ENCODE peak calls at places on chromosomes 5 and 9, in five cellular contexts. One of them, this sample, is unnamed.

GRCh38 chr9:98207606-98208005 is 15.2 kb upstream of the CORO2A start:
- DNase-seq in psoas muscle: peak; percentile 23
- DNase-seq in fibroblast of lung: no peak
- DNase-seq in uterus: no peak
- DNase-seq in sigmoid colon: no peak
- DNase-seq in this sample: no peak

GRCh38 chr5:36209664-36210063 is 32.1 kb downstream of the NADK2 start:
- DNase-seq in fibroblast of lung: peak; percentile 27
- DNase-seq in sigmoid colon: no peak
- DNase-seq in psoas muscle: no peak
- DNase-seq in uterus: no peak
- DNase-seq in this sample: no peak

GRCh38 chr9:134405527-134405926 is 79.3 kb downstream of the RXRA start:
- DNase-seq in sigmoid colon: no peak
- DNase-seq in psoas muscle: no peak
- DNase-seq in fibroblast of lung: no peak
- DNase-seq in uterus: no peak
- DNase-seq in this sample: no peak

GRCh38 chr9:111902396-111903147 is 6.0 kb downstream of the UGCG start:
- DNase-seq in uterus: no peak
- DNase-seq in fibroblast of lung: peak; percentile 84
- DNase-seq in psoas muscle: no peak
- DNase-seq in sigmoid colon: no peak
- DNase-seq in this sample: no peak

GRCh38 chr9:109371374-109371773 is 50.5 kb upstream of the EPB41L4B start:
- DNase-seq in sigmoid colon: no peak
- DNase-seq in uterus: no peak
- DNase-seq in psoas muscle: no peak
- DNase-seq in fibroblast of lung: no peak
- DNase-seq in this sample: no peak

GRCh38 chr9:89594811-89595550 is 9.8 kb upstream of the GADD45G start:
- DNase-seq in psoas muscle: no peak
- DNase-seq in sigmoid colon: no peak
- DNase-seq in fibroblast of lung: no peak
- DNase-seq in uterus: no peak
- DNase-seq in this sample: no peak

GRCh38 chr5:38434981-38435710 is 121.3 kb downstream of the LIFR start:
- DNase-seq in sigmoid colon: no peak
- DNase-seq in fibroblast of lung: peak; percentile 69
- DNase-seq in psoas muscle: no peak
- DNase-seq in uterus: no peak
- DNase-seq in this sample: no peak

GRCh38 chr5:128674837-128675446 is 136.9 kb upstream of the FBN2 start:
- DNase-seq in psoas muscle: no peak
- DNase-seq in sigmoid colon: no peak
- DNase-seq in fibroblast of lung: peak; percentile 11
- DNase-seq in uterus: no peak
- DNase-seq in this sample: no peak

GRCh38 chr9:99555792-99556191 is 265.9 kb upstream of the NR4A3 start:
- DNase-seq in psoas muscle: no peak
- DNase-seq in uterus: no peak
- DNase-seq in sigmoid colon: no peak
- DNase-seq in fibroblast of lung: peak; percentile 11
- DNase-seq in this sample: no peak

GRCh38 chr9:134283111-134283515 is 43.1 kb upstream of the RXRA start:
- DNase-seq in psoas muscle: peak; percentile 89
- DNase-seq in uterus: peak; percentile 70
- DNase-seq in fibroblast of lung: peak; percentile 74
- DNase-seq in sigmoid colon: peak; percentile 96
- DNase-seq in this sample: peak; percentile 87

GRCh38 chr5:132468665-132469379 is 21.8 kb downstream of the IRF1 start:
- DNase-seq in uterus: peak; percentile 4
- DNase-seq in fibroblast of lung: no peak
- DNase-seq in psoas muscle: no peak
- DNase-seq in sigmoid colon: no peak
- DNase-seq in this sample: no peak

GRCh38 chr5:159912033-159912800 is 4.1 kb upstream of the ADRA1B start:
- DNase-seq in uterus: peak; percentile 48
- DNase-seq in fibroblast of lung: peak; percentile 86
- DNase-seq in psoas muscle: no peak
- DNase-seq in sigmoid colon: no peak
- DNase-seq in this sample: no peak

GRCh38 chr5:95892784-95893354 is 68.8 kb downstream of the ELL2 start:
- DNase-seq in uterus: no peak
- DNase-seq in fibroblast of lung: peak; percentile 34
- DNase-seq in psoas muscle: no peak
- DNase-seq in sigmoid colon: no peak
- DNase-seq in this sample: no peak

GRCh38 chr9:93814561-93814960 is 140.6 kb downstream of the BARX1 start:
- DNase-seq in psoas muscle: no peak
- DNase-seq in sigmoid colon: no peak
- DNase-seq in fibroblast of lung: no peak
- DNase-seq in uterus: no peak
- DNase-seq in this sample: no peak

GRCh38 chr5:150341989-150342388 is 15.5 kb upstream of the TCOF1 start:
- DNase-seq in fibroblast of lung: no peak
- DNase-seq in sigmoid colon: no peak
- DNase-seq in uterus: no peak
- DNase-seq in psoas muscle: no peak
- DNase-seq in this sample: no peak

GRCh38 chr9:34633166-34633565 is 4.3 kb upstream of the ARID3C start:
- DNase-seq in uterus: no peak
- DNase-seq in sigmoid colon: no peak
- DNase-seq in psoas muscle: no peak
- DNase-seq in fibroblast of lung: no peak
- DNase-seq in this sample: no peak

GRCh38 chr9:135596211-135596610 is 34.7 kb downstream of the PAEP start:
- DNase-seq in psoas muscle: no peak
- DNase-seq in fibroblast of lung: no peak
- DNase-seq in uterus: no peak
- DNase-seq in sigmoid colon: no peak
- DNase-seq in this sample: no peak

GRCh38 chr9:16877256-16877655 is 6.8 kb upstream of the BNC2 start:
- DNase-seq in uterus: no peak
- DNase-seq in fibroblast of lung: no peak
- DNase-seq in psoas muscle: no peak
- DNase-seq in sigmoid colon: no peak
- DNase-seq in this sample: no peak

GRCh38 chr5:137825165-137825564 is 42.5 kb upstream of the MYOT start:
- DNase-seq in fibroblast of lung: peak; percentile 21
- DNase-seq in sigmoid colon: no peak
- DNase-seq in uterus: no peak
- DNase-seq in psoas muscle: no peak
- DNase-seq in this sample: no peak

GRCh38 chr5:82259172-82259800 is 18.9 kb downstream of the RPS23 start:
- DNase-seq in fibroblast of lung: peak; percentile 26
- DNase-seq in sigmoid colon: no peak
- DNase-seq in psoas muscle: no peak
- DNase-seq in uterus: no peak
- DNase-seq in this sample: no peak

GRCh38 chr5:148416921-148417320 is 33.2 kb downstream of the FBXO38 start:
- DNase-seq in psoas muscle: no peak
- DNase-seq in sigmoid colon: no peak
- DNase-seq in uterus: no peak
- DNase-seq in fibroblast of lung: peak; percentile 78
- DNase-seq in this sample: peak; percentile 42

GRCh38 chr9:89982016-89982415 is 377.2 kb downstream of the GADD45G start:
- DNase-seq in fibroblast of lung: no peak
- DNase-seq in uterus: no peak
- DNase-seq in sigmoid colon: no peak
- DNase-seq in psoas muscle: no peak
- DNase-seq in this sample: no peak

GRCh38 chr5:139416651-139417050 is 12.8 kb upstream of the SPATA24 start:
- DNase-seq in uterus: no peak
- DNase-seq in psoas muscle: peak; percentile 46
- DNase-seq in fibroblast of lung: no peak
- DNase-seq in sigmoid colon: no peak
- DNase-seq in this sample: no peak

GRCh38 chr9:2087500-2088313 is 72.6 kb downstream of the SMARCA2 start:
- DNase-seq in uterus: no peak
- DNase-seq in psoas muscle: no peak
- DNase-seq in sigmoid colon: no peak
- DNase-seq in fibroblast of lung: peak; percentile 55
- DNase-seq in this sample: no peak

GRCh38 chr5:140827704-140828401 is at the start of gene PCDHA6:
- DNase-seq in sigmoid colon: no peak
- DNase-seq in psoas muscle: no peak
- DNase-seq in fibroblast of lung: no peak
- DNase-seq in uterus: no peak
- DNase-seq in this sample: no peak

GRCh38 chr5:177234761-177235315 is 68.7 kb downstream of the RAB24 start:
- DNase-seq in uterus: no peak
- DNase-seq in sigmoid colon: no peak
- DNase-seq in fibroblast of lung: peak; percentile 28
- DNase-seq in psoas muscle: no peak
- DNase-seq in this sample: no peak

GRCh38 chr9:70395652-70396051 is 18.8 kb downstream of the KLF9 start:
- DNase-seq in uterus: no peak
- DNase-seq in fibroblast of lung: no peak
- DNase-seq in sigmoid colon: no peak
- DNase-seq in psoas muscle: no peak
- DNase-seq in this sample: no peak
- H3K4me1 ChIP-seq in uterus: peaks cover 31% of the 10 kb centered on the region
- H3K4me1 ChIP-seq in fibroblast of lung: no peaks in the 10 kb centered on the region
- H3K4me1 ChIP-seq in sigmoid colon: no peaks in the 10 kb centered on the region
- H3K4me1 ChIP-seq in psoas muscle: peaks cover 100% of the 10 kb centered on the region
- H3K4me1 ChIP-seq in this sample: peaks cover 97% of the 10 kb centered on the region

GRCh38 chr5:87116821-87117512 is 150.7 kb upstream of the RASA1 start:
- DNase-seq in uterus: no peak
- DNase-seq in psoas muscle: no peak
- DNase-seq in fibroblast of lung: peak; percentile 50
- DNase-seq in sigmoid colon: no peak
- DNase-seq in this sample: no peak
- H3K4me1 ChIP-seq in uterus: no peaks in the 10 kb centered on the region
- H3K4me1 ChIP-seq in psoas muscle: no peaks in the 10 kb centered on the region
- H3K4me1 ChIP-seq in fibroblast of lung: peaks cover 15% of the 10 kb centered on the region
- H3K4me1 ChIP-seq in sigmoid colon: no peaks in the 10 kb centered on the region
- H3K4me1 ChIP-seq in this sample: no peaks in the 10 kb centered on the region

GRCh38 chr9:37622462-37622861 is 28.3 kb upstream of the FRMPD1 start:
- DNase-seq in uterus: no peak
- DNase-seq in sigmoid colon: no peak
- DNase-seq in fibroblast of lung: no peak
- DNase-seq in psoas muscle: no peak
- DNase-seq in this sample: no peak
- H3K4me1 ChIP-seq in uterus: no peaks in the 10 kb centered on the region
- H3K4me1 ChIP-seq in sigmoid colon: no peaks in the 10 kb centered on the region
- H3K4me1 ChIP-seq in fibroblast of lung: no peaks in the 10 kb centered on the region
- H3K4me1 ChIP-seq in psoas muscle: no peaks in the 10 kb centered on the region
- H3K4me1 ChIP-seq in this sample: no peaks in the 10 kb centered on the region

DNA sequence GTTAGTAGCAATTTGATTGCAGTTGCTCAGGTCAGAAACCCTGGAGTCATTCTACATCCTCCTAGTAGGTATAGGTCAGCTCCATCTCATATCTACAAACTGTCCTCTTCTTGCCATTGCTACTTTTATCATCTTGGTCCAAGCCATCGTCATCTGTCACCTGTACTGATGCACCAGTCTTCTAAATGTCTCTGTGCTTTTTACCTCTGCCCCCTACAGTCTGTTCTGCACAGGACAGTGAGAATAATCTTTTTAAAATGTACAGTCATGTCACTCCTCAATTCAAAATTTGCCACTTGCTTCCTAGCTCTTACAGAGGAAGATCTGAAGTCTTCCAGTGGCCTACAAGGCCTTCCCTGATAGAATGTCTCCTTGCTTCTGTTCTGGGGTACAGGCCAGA is 6.8 kb downstream of the NNT start:
- DNase-seq in fibroblast of lung: no peak
- DNase-seq in sigmoid colon: no peak
- DNase-seq in uterus: no peak
- DNase-seq in psoas muscle: no peak
- DNase-seq in this sample: no peak
- H3K4me1 ChIP-seq in fibroblast of lung: no peaks in the 10 kb centered on the region
- H3K4me1 ChIP-seq in sigmoid colon: no peaks in the 10 kb centered on the region
- H3K4me1 ChIP-seq in uterus: no peaks in the 10 kb centered on the region
- H3K4me1 ChIP-seq in psoas muscle: peaks cover 34% of the 10 kb centered on the region
- H3K4me1 ChIP-seq in this sample: peaks cover 21% of the 10 kb centered on the region

GRCh38 chr9:126376903-126377342 is 50.3 kb downstream of the MVB12B start:
- DNase-seq in psoas muscle: no peak
- DNase-seq in sigmoid colon: no peak
- DNase-seq in fibroblast of lung: no peak
- DNase-seq in uterus: no peak
- DNase-seq in this sample: no peak

GRCh38 chr9:126380447-126380846 is 53.8 kb downstream of the MVB12B start:
- DNase-seq in uterus: no peak
- DNase-seq in psoas muscle: no peak
- DNase-seq in sigmoid colon: no peak
- DNase-seq in fibroblast of lung: no peak
- DNase-seq in this sample: no peak

GRCh38 chr9:126379661-126380365 is 53.2 kb downstream of the MVB12B start:
- DNase-seq in sigmoid colon: no peak
- DNase-seq in uterus: no peak
- DNase-seq in fibroblast of lung: peak; percentile 62
- DNase-seq in psoas muscle: no peak
- DNase-seq in this sample: no peak

GRCh38 chr9:126377521-126377920 is 50.9 kb downstream of the MVB12B start:
- DNase-seq in sigmoid colon: no peak
- DNase-seq in uterus: no peak
- DNase-seq in fibroblast of lung: no peak
- DNase-seq in psoas muscle: no peak
- DNase-seq in this sample: no peak

GRCh38 chr9:126378761-126379160 is 52.1 kb downstream of the MVB12B start:
- DNase-seq in psoas muscle: no peak
- DNase-seq in fibroblast of lung: no peak
- DNase-seq in sigmoid colon: no peak
- DNase-seq in uterus: no peak
- DNase-seq in this sample: no peak
- H3K4me1 ChIP-seq in psoas muscle: peaks cover 41% of the 10 kb centered on the region
- H3K4me1 ChIP-seq in fibroblast of lung: no peaks in the 10 kb centered on the region
- H3K4me1 ChIP-seq in sigmoid colon: no peaks in the 10 kb centered on the region
- H3K4me1 ChIP-seq in uterus: no peaks in the 10 kb centered on the region
- H3K4me1 ChIP-seq in this sample: peaks cover 27% of the 10 kb centered on the region

DNA sequence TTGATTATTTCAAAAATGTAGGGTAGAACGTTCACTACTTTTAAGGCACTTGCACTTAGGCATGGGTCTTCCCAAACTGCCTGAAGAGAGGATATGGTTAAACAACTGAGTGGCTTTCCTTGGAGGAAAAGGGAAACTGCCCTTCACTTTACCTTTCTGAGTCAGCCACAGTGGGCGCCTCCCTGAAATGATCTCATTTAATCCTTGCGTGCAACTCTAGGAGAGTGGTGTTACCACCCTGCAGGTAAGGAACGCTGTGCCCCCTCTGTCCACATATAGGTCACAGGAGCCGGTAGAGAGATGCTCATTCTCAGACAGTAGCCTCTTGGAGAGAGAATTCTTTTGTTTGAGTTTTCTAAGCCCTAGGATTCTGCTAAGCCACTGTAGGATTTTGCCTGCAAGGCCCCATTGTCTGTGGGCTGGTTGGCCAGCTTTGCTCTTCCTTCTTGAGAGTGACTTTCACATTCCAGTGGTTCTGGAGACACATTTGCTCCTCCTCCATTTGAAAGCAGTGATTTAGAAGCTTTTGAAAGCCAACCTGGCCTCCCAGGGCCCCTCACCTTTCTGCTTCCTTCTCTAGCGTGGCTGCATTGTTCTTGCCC is 110.3 kb upstream of the CTSL start:
- DNase-seq in uterus: no peak
- DNase-seq in fibroblast of lung: peak; percentile 51
- DNase-seq in sigmoid colon: no peak
- DNase-seq in psoas muscle: no peak
- DNase-seq in this sample: no peak
- H3K4me1 ChIP-seq in uterus: no peaks in the 10 kb centered on the region
- H3K4me1 ChIP-seq in fibroblast of lung: no peaks in the 10 kb centered on the region
- H3K4me1 ChIP-seq in sigmoid colon: no peaks in the 10 kb centered on the region
- H3K4me1 ChIP-seq in psoas muscle: no peaks in the 10 kb centered on the region
- H3K4me1 ChIP-seq in this sample: peaks cover 3% of the 10 kb centered on the region

GRCh38 chr5:157602505-157602904 is 26.9 kb upstream of the ADAM19 start:
- DNase-seq in psoas muscle: no peak
- DNase-seq in uterus: no peak
- DNase-seq in fibroblast of lung: peak; percentile 69
- DNase-seq in sigmoid colon: no peak
- DNase-seq in this sample: no peak
- H3K4me1 ChIP-seq in psoas muscle: no peaks in the 10 kb centered on the region
- H3K4me1 ChIP-seq in uterus: no peaks in the 10 kb centered on the region
- H3K4me1 ChIP-seq in fibroblast of lung: peaks cover 5% of the 10 kb centered on the region
- H3K4me1 ChIP-seq in sigmoid colon: no peaks in the 10 kb centered on the region
- H3K4me1 ChIP-seq in this sample: no peaks in the 10 kb centered on the region